ENCODE peak calls at places on chromosomes 3 and 15, in eight cellular contexts. B, E, C, O, I, J, T and R are unnamed samples.

GRCh38 chr15:88623061-88623460 is 1.9 kb downstream of the AEN start:
- DNase-seq in T (no peak), E (peak), O (no peak), B (peak), J (no peak), C (no peak), I (peak), R (no peak)

GRCh38 chr15:58473720-58474119 is 41.9 kb downstream of the LIPC start:
- DNase-seq in O (no peak), C (no peak), I (peak), B (peak), T (no peak), J (no peak), E (peak), R (no peak)

GRCh38 chr3:179882322-179882721 is 154.4 kb downstream of the PEX5L start:
- DNase-seq in C (no peak), I (peak), J (no peak), E (no peak), T (no peak), B (no peak), O (peak), R (no peak)

GRCh38 chr15:31511707-31512310 is 185.2 kb downstream of the KLF13 start:
- DNase-seq in T (no peak), I (no peak), B (no peak), C (no peak), E (no peak), O (no peak), J (peak), R (no peak)

GRCh38 chr15:57235865-57236264 is 140.4 kb upstream of the CGNL1 start:
- DNase-seq in T (no peak), E (peak), B (no peak), J (no peak), C (no peak), O (peak), I (peak), R (no peak)

GRCh38 chr3:123618768-123619484 is 34.1 kb upstream of the HACD2 start:
- DNase-seq in O (no peak), E (peak), J (no peak), B (peak), I (peak), T (peak), C (peak), R (no peak)

GRCh38 chr15:43625086-43625485 is 6.5 kb upstream of the STRC start:
- DNase-seq in B (no peak), O (no peak), C (no peak), T (no peak), J (no peak), I (peak), E (no peak), R (no peak)

GRCh38 chr15:31306426-31307269 is 20.0 kb upstream of the KLF13 start:
- DNase-seq in T (no peak), B (no peak), O (peak), J (no peak), C (peak), I (no peak), E (no peak), R (no peak)

GRCh38 chr3:185789134-185789533 is 35.7 kb downstream of the IGF2BP2 start:
- DNase-seq in T (no peak), B (no peak), E (no peak), O (no peak), C (no peak), I (no peak), J (no peak), R (no peak)

GRCh38 chr3:38454884-38455638 is 1.4 kb downstream of the ACVR2B start:
- DNase-seq in T (peak), C (peak), E (peak), J (peak), B (no peak), I (peak), O (peak), R (no peak)

GRCh38 chr15:62059818-62060115 is 480 bp downstream of the VPS13C start:
- DNase-seq in B (no peak), E (peak), I (peak), C (peak), T (peak), J (peak), O (no peak), R (no peak)

GRCh38 chr3:66554178-66554577 is 53.4 kb upstream of the LRIG1 start:
- DNase-seq in E (peak), I (peak), O (no peak), C (peak), T (no peak), J (no peak), B (peak), R (no peak)

GRCh38 chr3:31170932-31171670 is 276.6 kb upstream of the GADL1 start:
- DNase-seq in T (no peak), O (no peak), E (peak), I (peak), B (peak), J (no peak), C (no peak), R (no peak)

GRCh38 chr3:197599089-197599765 is 43.5 kb upstream of the BDH1 start:
- DNase-seq in C (peak), B (peak), O (peak), T (peak), I (peak), J (peak), E (peak), R (peak)

GRCh38 chr3:188947983-188948657 is 223.7 kb upstream of the TPRG1 start:
- DNase-seq in B (peak), C (no peak), I (peak), O (peak), J (no peak), E (peak), T (peak), R (peak)

GRCh38 chr15:41822471-41822870 is 5.4 kb upstream of the JMJD7 start:
- DNase-seq in J (no peak), C (no peak), B (no peak), I (no peak), E (no peak), T (no peak), O (no peak), R (no peak)

GRCh38 chr3:43073836-43074220 is 32.1 kb downstream of the POMGNT2 start:
- DNase-seq in T (no peak), J (no peak), E (no peak), O (no peak), I (no peak), C (no peak), B (no peak), R (no peak)

GRCh38 chr15:101092186-101092866 is 159.5 kb downstream of the CHSY1 start:
- DNase-seq in I (peak), C (no peak), O (no peak), T (no peak), E (peak), B (no peak), J (no peak), R (no peak)

GRCh38 chr3:126293370-126294082 is 63.7 kb downstream of the KLF15 start:
- DNase-seq in O (no peak), I (no peak), E (peak), T (no peak), C (no peak), B (no peak), J (no peak), R (no peak)

GRCh38 chr3:39378092-39378491 is 5.1 kb upstream of the SLC25A38 start:
- DNase-seq in I (peak), O (peak), B (no peak), T (peak), C (peak), J (peak), E (peak), R (peak)

DNA sequence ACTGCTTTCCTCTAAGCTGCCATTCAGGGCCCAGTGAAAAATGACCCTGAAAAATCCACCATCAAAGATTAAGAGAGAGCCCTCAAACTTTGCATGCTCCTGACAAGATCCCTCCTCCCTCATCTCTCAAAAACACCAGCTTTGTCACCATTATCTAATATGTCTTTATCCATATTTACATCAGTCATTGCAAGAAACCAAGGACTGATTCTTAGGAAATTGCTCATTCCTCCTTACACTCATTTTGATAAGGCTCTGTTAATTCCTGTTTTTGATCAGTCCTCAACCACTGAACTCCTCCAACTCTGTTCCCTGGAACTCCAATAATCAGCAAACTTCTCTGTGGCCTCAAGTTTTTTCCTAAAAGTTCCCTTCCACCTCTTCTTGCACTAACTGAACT is 51.8 kb downstream of the CD200 start:
- DNase-seq in I (no peak), E (peak), J (no peak), B (no peak), T (no peak), O (no peak), C (no peak), R (no peak)
- H3K4me3 ChIP-seq in I (no peak), E (no peak), J (no peak), B (no peak), T (no peak), O (no peak), C (no peak), R (no peak)

GRCh38 chr3:194488007-194488742 is 1.4 kb upstream of the ATP13A3 start:
- DNase-seq in E (no peak), I (no peak), T (no peak), B (no peak), J (no peak), O (no peak), C (no peak), R (no peak)
- H3K4me3 ChIP-seq in E (no peak), I (peak), T (no peak), B (no peak), J (peak), O (no peak), C (peak), R (no peak)

GRCh38 chr15:69074843-69075224 is 60.3 kb downstream of the NOX5 start:
- DNase-seq in J (no peak), E (no peak), O (peak), B (no peak), I (no peak), T (peak), C (no peak), R (peak)
- H3K4me3 ChIP-seq in J (no peak), E (no peak), O (peak), B (peak), I (peak), T (no peak), C (no peak), R (peak)

DNA sequence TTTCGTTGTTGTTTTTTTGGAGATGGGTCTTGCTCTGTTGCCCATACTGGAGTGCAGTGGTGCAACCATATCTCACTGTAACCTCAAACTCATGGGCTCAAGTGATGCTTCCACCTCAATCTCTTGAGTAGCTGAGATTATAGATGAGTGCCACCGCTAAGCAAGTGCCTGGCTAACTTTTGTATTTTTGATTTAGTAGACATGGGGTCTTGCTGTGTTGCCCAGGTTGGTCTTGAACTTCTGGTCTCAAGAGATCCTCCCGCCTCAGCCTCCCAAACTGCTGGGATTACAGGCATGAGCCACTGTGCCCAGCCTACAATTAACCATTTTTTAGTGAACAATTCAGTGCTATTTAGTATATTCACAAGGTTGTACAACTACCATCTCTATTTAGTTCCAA is 42.2 kb downstream of the ARHGEF3 start:
- DNase-seq in T (no peak), O (no peak), J (no peak), I (no peak), E (no peak), C (no peak), B (no peak), R (no peak)
- H3K4me3 ChIP-seq in T (no peak), O (no peak), J (no peak), I (no peak), E (no peak), C (no peak), B (no peak), R (no peak)

GRCh38 chr3:10993729-10994065 is 1.1 kb downstream of the SLC6A1 start:
- DNase-seq in O (no peak), B (no peak), C (no peak), I (no peak), E (no peak), T (no peak), J (no peak), R (no peak)
- H3K4me3 ChIP-seq in O (no peak), B (no peak), C (no peak), I (no peak), E (no peak), T (no peak), J (no peak), R (no peak)

GRCh38 chr15:40277472-40277871 is 5.4 kb downstream of the ANKRD63 start:
- DNase-seq in I (no peak), C (peak), B (no peak), O (no peak), T (no peak), J (no peak), E (no peak), R (no peak)
- H3K4me3 ChIP-seq in I (no peak), C (no peak), B (no peak), O (no peak), T (no peak), J (no peak), E (no peak), R (no peak)

DNA sequence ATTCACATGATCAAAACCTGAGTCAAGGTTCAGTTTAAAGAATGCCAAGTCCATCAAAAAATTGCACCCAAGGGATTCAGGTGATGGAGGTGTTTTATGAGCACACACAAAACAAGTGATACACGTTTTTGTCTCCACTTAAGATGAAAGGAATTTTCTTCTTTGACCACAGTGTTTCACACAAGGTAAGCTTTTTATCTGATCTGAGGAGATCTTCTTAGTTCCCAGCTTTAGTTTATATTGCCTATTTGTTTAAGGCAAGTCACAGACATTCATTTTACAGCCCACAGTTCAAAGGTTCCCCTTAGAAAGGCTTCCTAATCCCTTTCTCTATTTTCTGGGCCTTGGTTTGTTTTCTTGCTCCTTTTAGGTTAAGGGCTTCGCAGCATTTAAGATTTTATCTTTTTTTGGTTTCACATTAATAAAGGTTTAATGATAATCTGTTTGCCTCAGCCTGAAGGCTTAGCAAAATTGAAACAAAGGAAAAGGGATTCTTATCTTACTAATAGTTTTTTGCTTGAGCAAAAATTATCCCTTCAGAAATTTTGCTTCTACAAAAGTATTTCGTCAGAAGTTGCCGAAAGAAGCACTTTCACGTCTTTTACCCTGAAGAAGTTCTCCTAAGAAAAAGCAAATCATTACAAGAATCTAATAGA is 420.5 kb upstream of the NAALADL2 start:
- DNase-seq in T (no peak), J (no peak), O (peak), B (no peak), C (no peak), E (no peak), I (peak), R (peak)
- H3K4me3 ChIP-seq in T (no peak), J (no peak), O (peak), B (peak), C (no peak), E (no peak), I (peak), R (peak)

GRCh38 chr15:80558631-80559319 is 136.3 kb upstream of the ABHD17C start:
- DNase-seq in E (no peak), B (no peak), C (no peak), T (no peak), J (no peak), O (no peak), I (no peak), R (no peak)
- H3K4me3 ChIP-seq in E (no peak), B (no peak), C (no peak), T (no peak), J (no peak), O (no peak), I (no peak), R (no peak)

GRCh38 chr15:49423906-49424520 is 971 bp downstream of the FGF7 start:
- DNase-seq in J (no peak), B (no peak), E (no peak), T (no peak), O (no peak), C (no peak), I (peak), R (no peak)
- H3K4me3 ChIP-seq in J (no peak), B (peak), E (peak), T (peak), O (no peak), C (no peak), I (peak), R (no peak)